ENCODE peak calls at places on chromosomes 3 and 15, in nine cellular contexts. U is CD8-positive, alpha-beta memory T cell; N is body of pancreas; Q is CD8-positive, alpha-beta T cell; Z is pancreas; L is hepatocyte; R is ascending aorta; J is neural progenitor cell; S is small intestine. Y is an unnamed sample. For H3K4me1, the result is how much of the 10 kb centered on the place peaks cover.

GRCh38 chr3:142209655-142210054 is 15.7 kb downstream of the GK5 start:
- DNase-seq in U (no peak), N (no peak), Q (no peak), Z (no peak), L (peak), R (peak), J (no peak), S (peak), Y (no peak)

GRCh38 chr3:24185738-24186384 is 240.8 kb downstream of the NR1D2 start:
- DNase-seq in U (peak), N (peak), Q (no peak), Z (peak), L (peak), R (peak), J (peak), S (peak), Y (no peak)

GRCh38 chr3:134768116-134768515 is 26.9 kb upstream of the EPHB1 start:
- DNase-seq in U (no peak), N (no peak), Q (no peak), Z (no peak), L (no peak), R (no peak), J (no peak), S (no peak), Y (no peak)

GRCh38 chr15:46280753-46281521 is 646.1 kb downstream of the SQOR start:
- DNase-seq in U (no peak), N (no peak), Q (no peak), Z (peak), L (peak), R (no peak), J (peak), S (no peak), Y (no peak)

GRCh38 chr3:23612296-23612891 is 193.4 kb upstream of the UBE2E1 start:
- DNase-seq in U (no peak), N (no peak), Q (no peak), Z (no peak), L (no peak), R (no peak), J (no peak), S (peak), Y (peak)

GRCh38 chr3:26102376-26103110 is 312.7 kb downstream of the OXSM start:
- DNase-seq in U (no peak), N (no peak), Q (no peak), Z (no peak), L (no peak), R (no peak), J (no peak), S (no peak), Y (no peak)

GRCh38 chr15:24955549-24955929 is 752 bp downstream of the SNRPN start:
- DNase-seq in U (no peak), N (peak), Q (peak), Z (peak), L (peak), R (peak), J (peak), S (no peak), Y (peak)

GRCh38 chr3:98110191-98110908 is 20.2 kb upstream of the OR5H1 start:
- DNase-seq in U (no peak), N (no peak), Q (no peak), Z (no peak), L (no peak), R (no peak), J (peak), S (no peak), Y (no peak)

GRCh38 chr3:188284455-188285212 is 130.7 kb downstream of the LPP start:
- DNase-seq in U (no peak), N (no peak), Q (no peak), Z (no peak), L (no peak), R (no peak), J (no peak), S (no peak), Y (no peak)

GRCh38 chr3:197027896-197028710 is 1.5 kb downstream of the MELTF start:
- DNase-seq in U (no peak), N (no peak), Q (no peak), Z (no peak), L (no peak), R (no peak), J (no peak), S (no peak), Y (no peak)

GRCh38 chr15:62758126-62758951 is 284.2 kb upstream of the TPM1 start:
- DNase-seq in U (no peak), N (peak), Q (no peak), Z (peak), L (no peak), R (peak), J (peak), S (no peak), Y (no peak)

GRCh38 chr3:162217603-162218002 is 721.0 kb downstream of the OTOL1 start:
- DNase-seq in U (no peak), N (no peak), Q (no peak), Z (no peak), L (peak), R (no peak), J (no peak), S (no peak), Y (no peak)

GRCh38 chr15:78147566-78147965 is 1.6 kb upstream of the IDH3A start:
- DNase-seq in U (no peak), N (no peak), Q (no peak), Z (no peak), L (no peak), R (no peak), J (no peak), S (no peak), Y (peak)

GRCh38 chr3:183298708-183299153 is 45.7 kb downstream of the B3GNT5 start:
- DNase-seq in U (no peak), N (peak), Q (no peak), Z (peak), L (peak), R (peak), J (peak), S (no peak), Y (peak)

GRCh38 chr15:67548862-67549651 is 6.6 kb downstream of the MAP2K5 start:
- DNase-seq in U (no peak), N (no peak), Q (no peak), Z (no peak), L (peak), R (no peak), J (peak), S (no peak), Y (peak)

GRCh38 chr3:16866447-16867025 is 18.2 kb upstream of the PLCL2 start:
- DNase-seq in U (no peak), N (no peak), Q (no peak), Z (no peak), L (no peak), R (no peak), J (no peak), S (no peak), Y (no peak)

GRCh38 chr3:10982782-10983181 is 9.8 kb upstream of the SLC6A1 start:
- DNase-seq in U (no peak), N (no peak), Q (no peak), Z (no peak), L (peak), R (no peak), J (no peak), S (no peak), Y (no peak)

GRCh38 chr3:123401836-123402530 is 46.9 kb downstream of the ADCY5 start:
- DNase-seq in U (no peak), N (no peak), Q (no peak), Z (no peak), L (no peak), R (peak), J (no peak), S (no peak), Y (peak)

GRCh38 chr15:33126559-33127290 is 67.8 kb downstream of the FMN1 start:
- DNase-seq in U (peak), N (peak), Q (peak), Z (peak), L (peak), R (no peak), J (peak), S (peak), Y (peak)

GRCh38 chr15:29364429-29365078 is 94.9 kb upstream of the NSMCE3 start:
- DNase-seq in U (no peak), N (no peak), Q (no peak), Z (no peak), L (no peak), R (no peak), J (peak), S (no peak), Y (no peak)

GRCh38 chr15:63573533-63573932 is 23.7 kb upstream of the FBXL22 start:
- DNase-seq in U (no peak), N (no peak), Q (no peak), Z (no peak), L (no peak), R (no peak), J (no peak), S (no peak), Y (no peak)

GRCh38 chr15:54304321-54304720 is 326.1 kb downstream of the UNC13C start:
- DNase-seq in U (no peak), N (no peak), Q (no peak), Z (no peak), L (no peak), R (no peak), J (no peak), S (no peak), Y (no peak)

GRCh38 chr15:70182858-70183695 is 85.4 kb upstream of the TLE3 start:
- DNase-seq in U (no peak), N (no peak), Q (no peak), Z (no peak), L (no peak), R (no peak), J (no peak), S (peak), Y (no peak)

GRCh38 chr3:69084668-69085542 is at the start of gene ARL6IP5:
- DNase-seq in U (peak), N (peak), Q (peak), Z (peak), L (peak), R (peak), J (peak), S (peak), Y (peak)
- H3K4me1 ChIP-seq in U (half or more), N (half or more), Q (half or more), Z (under half), L (half or more), R (half or more), J (under half), S (under half), Y (half or more)

GRCh38 chr3:111787556-111788463 is 71.3 kb upstream of the PHLDB2 start:
- DNase-seq in U (no peak), N (no peak), Q (no peak), Z (no peak), L (no peak), R (no peak), J (no peak), S (no peak), Y (no peak)

GRCh38 chr3:111782943-111783342 is 76.1 kb upstream of the PHLDB2 start:
- DNase-seq in U (no peak), N (no peak), Q (no peak), Z (no peak), L (no peak), R (no peak), J (no peak), S (no peak), Y (no peak)

GRCh38 chr3:111782447-111782782 is 76.7 kb upstream of the PHLDB2 start:
- DNase-seq in U (no peak), N (no peak), Q (no peak), Z (no peak), L (no peak), R (no peak), J (no peak), S (no peak), Y (no peak)

GRCh38 chr3:111786922-111787321 is 72.1 kb upstream of the PHLDB2 start:
- DNase-seq in U (no peak), N (no peak), Q (no peak), Z (no peak), L (no peak), R (no peak), J (no peak), S (no peak), Y (no peak)

DNA sequence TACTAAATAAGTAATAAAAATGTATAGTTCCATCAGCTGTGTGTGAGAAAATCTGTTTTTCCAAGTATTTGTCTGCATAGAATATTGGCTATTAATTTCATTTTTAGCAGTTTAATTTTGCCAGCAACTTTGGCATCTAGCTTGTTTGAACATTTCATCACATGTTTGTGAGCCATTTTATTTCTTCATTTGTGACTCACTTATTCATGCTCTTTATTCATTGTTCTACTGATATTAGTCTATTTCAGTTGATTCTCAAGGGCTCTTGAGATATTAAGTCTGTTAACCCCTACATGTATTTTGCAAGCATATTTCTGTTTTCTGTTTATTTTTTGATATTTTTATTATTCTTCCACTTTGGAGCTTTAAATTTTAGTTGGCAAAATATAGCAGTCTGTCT is 74.0 kb upstream of the PHLDB2 start:
- DNase-seq in U (no peak), N (no peak), Q (no peak), Z (no peak), L (no peak), R (no peak), J (no peak), S (no peak), Y (no peak)
- H3K4me1 ChIP-seq in U (under half), N (under half), Q (under half), Z (under half), L (under half), R (under half), J (under half), S (under half), Y (half or more)

GRCh38 chr15:37078000-37078399 is 22.3 kb downstream of the MEIS2 start:
- DNase-seq in U (no peak), N (no peak), Q (no peak), Z (no peak), L (no peak), R (no peak), J (no peak), S (no peak), Y (no peak)

GRCh38 chr15:37078566-37078965 is 21.8 kb downstream of the MEIS2 start:
- DNase-seq in U (no peak), N (no peak), Q (no peak), Z (no peak), L (no peak), R (no peak), J (no peak), S (no peak), Y (no peak)

GRCh38 chr15:37079726-37080125 is 20.6 kb downstream of the MEIS2 start:
- DNase-seq in U (no peak), N (no peak), Q (no peak), Z (no peak), L (no peak), R (no peak), J (no peak), S (no peak), Y (no peak)

GRCh38 chr15:37075777-37076176 is 24.6 kb downstream of the MEIS2 start:
- DNase-seq in U (no peak), N (no peak), Q (no peak), Z (no peak), L (no peak), R (no peak), J (no peak), S (no peak), Y (no peak)

DNA sequence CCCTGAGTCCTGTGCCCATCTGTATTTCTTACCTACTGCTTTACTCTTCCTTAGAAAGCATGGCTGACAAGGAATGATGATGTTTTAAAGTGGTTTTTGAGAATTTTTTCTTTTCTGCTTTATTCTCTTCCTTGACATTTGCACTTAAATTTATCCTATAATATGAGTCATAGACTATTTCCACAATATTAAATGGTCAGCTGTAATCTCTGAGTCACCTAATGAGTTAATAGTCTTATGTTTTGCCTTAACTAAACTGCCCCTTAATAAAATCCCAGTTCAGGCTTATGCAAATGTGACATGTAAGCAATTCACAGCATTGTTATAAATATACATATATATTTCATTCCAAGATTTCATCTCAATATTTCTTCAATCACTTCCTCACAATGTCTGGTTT is 23.8 kb downstream of the MEIS2 start:
- DNase-seq in U (no peak), N (no peak), Q (no peak), Z (no peak), L (no peak), R (no peak), J (no peak), S (peak), Y (no peak)
- H3K4me1 ChIP-seq in U (under half), N (under half), Q (under half), Z (under half), L (under half), R (under half), J (under half), S (under half), Y (under half)

GRCh38 chr15:39745415-39745814 is 37.2 kb downstream of the FSIP1 start:
- DNase-seq in U (no peak), N (no peak), Q (no peak), Z (no peak), L (no peak), R (no peak), J (no peak), S (peak), Y (no peak)

GRCh38 chr15:39741258-39741657 is 41.4 kb downstream of the FSIP1 start:
- DNase-seq in U (no peak), N (no peak), Q (no peak), Z (no peak), L (no peak), R (no peak), J (no peak), S (no peak), Y (no peak)

GRCh38 chr15:39744334-39745103 is 38.1 kb downstream of the FSIP1 start:
- DNase-seq in U (no peak), N (no peak), Q (no peak), Z (no peak), L (no peak), R (no peak), J (no peak), S (no peak), Y (no peak)

GRCh38 chr15:39746176-39746575 is 36.5 kb downstream of the FSIP1 start:
- DNase-seq in U (no peak), N (no peak), Q (no peak), Z (no peak), L (no peak), R (no peak), J (no peak), S (no peak), Y (no peak)

GRCh38 chr15:39743611-39744010 is 39.0 kb downstream of the FSIP1 start:
- DNase-seq in U (no peak), N (no peak), Q (no peak), Z (no peak), L (no peak), R (no peak), J (no peak), S (no peak), Y (no peak)
- H3K4me1 ChIP-seq in U (under half), N (under half), Q (under half), Z (under half), L (under half), R (under half), J (under half), S (under half), Y (under half)

Y was measured in left ventricle myocardium inferior.